ENCODE peak calls at places on chromosomes 12 and 14, in four cellular contexts. C is AG10803, R is HCT116, L is AG09309. Q is an unnamed sample.

GRCh38 chr14:23089498-23090253 is 5.3 kb downstream of the ACIN1 start:
- DNase-seq in C (no peak), L (no peak), R (no peak), Q (no peak)

GRCh38 chr12:54169036-54169435 is 19.7 kb downstream of the SMUG1 start:
- DNase-seq in R (no peak), L (no peak), C (no peak), Q (no peak)

GRCh38 chr14:39419272-39419671 is 13.0 kb downstream of the FBXO33 start:
- DNase-seq in L (no peak), C (peak), R (no peak), Q (no peak)

GRCh38 chr12:84874125-84874824 is 38.3 kb downstream of the SLC6A15 start:
- DNase-seq in L (peak), C (peak), R (peak), Q (peak)

GRCh38 chr12:96047621-96048211 is 12.3 kb upstream of the LTA4H start:
- DNase-seq in L (peak), C (peak), R (peak), Q (peak)

GRCh38 chr14:29085546-29085945 is 319.0 kb downstream of the FOXG1 start:
- DNase-seq in C (peak), L (no peak), R (no peak), Q (no peak)

GRCh38 chr14:105201928-105202513 is 20.9 kb upstream of the NUDT14 start:
- DNase-seq in L (no peak), R (no peak), C (no peak), Q (no peak)

GRCh38 chr12:77999074-77999715 is 168.5 kb downstream of the NAV3 start:
- DNase-seq in C (no peak), L (no peak), R (no peak), Q (no peak)

GRCh38 chr14:22010532-22011242 is 337.1 kb upstream of the OR4E1 start:
- DNase-seq in C (no peak), R (no peak), L (no peak), Q (no peak)

GRCh38 chr14:68476212-68476964 is 316.5 kb downstream of the ZFP36L1 start:
- DNase-seq in R (no peak), C (peak), L (peak), Q (peak)

GRCh38 chr12:332581-333205 is 56.4 kb downstream of the KDM5A start:
- DNase-seq in C (no peak), L (no peak), R (no peak), Q (peak)

GRCh38 chr14:22864979-22865378 is 6.6 kb upstream of the LRP10 start:
- DNase-seq in L (no peak), R (no peak), C (no peak), Q (no peak)

GRCh38 chr12:24066865-24067264 is 117.4 kb upstream of the SOX5 start:
- DNase-seq in R (no peak), C (peak), L (peak), Q (peak)

GRCh38 chr14:24692382-24693352 is 58.7 kb upstream of the GZMB start:
- DNase-seq in R (no peak), C (no peak), L (no peak), Q (no peak)

GRCh38 chr14:81849714-81850113 is 316.1 kb upstream of the SEL1L start:
- DNase-seq in C (no peak), R (no peak), L (no peak), Q (no peak)

GRCh38 chr12:97323154-97323553 is 139.4 kb upstream of the RMST start:
- DNase-seq in R (no peak), L (no peak), C (no peak), Q (no peak)

GRCh38 chr12:77584860-77585259 is 245.8 kb upstream of the NAV3 start:
- DNase-seq in C (no peak), L (no peak), R (no peak), Q (no peak)

DNA sequence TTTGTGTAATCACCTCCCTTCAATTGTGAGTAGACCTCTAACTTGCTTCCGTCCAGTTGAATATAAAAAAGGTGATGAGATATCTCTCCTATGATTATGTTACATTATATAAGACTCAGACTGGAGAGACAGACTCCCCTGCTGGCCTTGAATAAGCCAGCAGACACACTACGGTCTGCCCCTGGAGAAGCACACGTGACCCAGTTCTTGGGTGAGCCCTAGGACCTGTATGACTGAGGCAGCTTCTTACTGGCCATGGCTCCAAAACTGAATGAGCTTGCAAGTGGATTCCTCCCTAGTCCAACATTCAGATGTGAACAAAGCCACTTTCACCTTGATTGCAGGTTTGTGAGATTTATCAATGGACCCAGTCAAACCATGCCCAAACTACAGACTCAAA is 427.9 kb upstream of the DCN start:
- DNase-seq in R (no peak), L (no peak), C (no peak), Q (no peak)
- H3K4me3 ChIP-seq in R (no peak), L (no peak), C (no peak), Q (no peak)

GRCh38 chr12:107309020-107309419 is 215.7 kb upstream of the CRY1 start:
- DNase-seq in R (no peak), L (no peak), C (no peak), Q (no peak)
- H3K4me3 ChIP-seq in R (no peak), L (no peak), C (no peak), Q (no peak)

GRCh38 chr12:98999569-98999968 is 354.5 kb downstream of the APAF1 start:
- DNase-seq in R (no peak), L (no peak), C (peak), Q (no peak)

GRCh38 chr12:98997899-98998298 is 352.8 kb downstream of the APAF1 start:
- DNase-seq in L (no peak), C (no peak), R (no peak), Q (no peak)

DNA sequence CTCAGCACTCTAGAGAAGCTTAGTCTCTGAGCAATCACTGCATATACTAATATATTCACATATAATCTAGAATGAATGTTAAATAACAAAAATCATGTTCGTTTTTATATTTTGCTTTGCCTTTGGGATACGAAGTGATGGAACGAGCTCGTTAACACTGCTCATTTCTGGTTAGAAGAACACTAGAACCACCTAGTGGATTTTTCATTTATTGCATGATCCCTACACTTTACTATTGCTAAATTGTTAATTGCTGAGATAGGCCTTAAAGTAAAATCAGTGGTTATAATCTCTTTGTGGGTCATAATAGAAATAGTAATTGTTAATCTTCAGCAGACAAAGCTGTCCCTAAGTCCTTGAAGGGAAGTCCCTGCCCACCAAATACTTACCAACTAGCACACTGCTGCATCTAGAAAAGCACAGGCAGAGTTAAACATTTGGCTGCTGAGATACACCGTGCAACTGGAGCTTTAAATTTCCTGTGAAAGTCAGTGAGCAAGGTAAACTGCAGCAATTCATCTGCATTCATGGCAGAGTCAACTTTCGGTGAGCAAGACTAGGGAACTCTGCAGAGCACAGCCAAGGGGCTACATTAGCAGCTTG is 353.7 kb downstream of the APAF1 start:
- DNase-seq in L (peak), C (peak), R (peak), Q (peak)
- H3K4me3 ChIP-seq in L (no peak), C (no peak), R (no peak), Q (no peak)

DNA sequence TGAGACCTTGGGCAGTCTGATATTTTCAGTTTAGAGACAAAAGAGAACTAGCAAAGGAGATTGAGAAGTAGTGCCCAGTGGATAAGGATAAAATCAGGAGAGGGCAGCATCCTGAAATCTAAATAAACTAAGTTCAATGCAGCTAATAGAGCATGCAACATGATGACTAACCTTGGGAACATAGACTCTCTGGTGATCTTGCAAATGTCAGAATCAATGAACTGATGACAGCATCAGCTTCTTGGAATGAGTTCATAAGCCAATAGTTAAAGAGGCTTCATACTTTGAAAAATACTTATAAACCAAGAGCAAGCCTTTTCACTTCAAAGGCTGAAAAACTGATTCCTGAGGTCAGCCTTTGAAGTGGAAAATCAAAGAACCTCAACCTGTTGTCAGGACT is 8.2 kb downstream of the TAS2R19 start:
- DNase-seq in C (no peak), L (no peak), R (no peak), Q (peak)
- H3K4me3 ChIP-seq in C (no peak), L (no peak), R (no peak), Q (no peak)

GRCh38 chr12:68612245-68612644 is 1.5 kb downstream of the RAP1B start:
- DNase-seq in L (no peak), C (peak), R (no peak), Q (peak)

GRCh38 chr12:68614105-68614679 is 3.5 kb downstream of the RAP1B start:
- DNase-seq in C (no peak), L (no peak), R (no peak), Q (no peak)

GRCh38 chr12:68613209-68613904 is 2.7 kb downstream of the RAP1B start:
- DNase-seq in C (no peak), R (no peak), L (no peak), Q (no peak)

GRCh38 chr12:68611094-68611818 is 557 bp downstream of the RAP1B start:
- DNase-seq in C (peak), L (no peak), R (no peak), Q (peak)

DNA sequence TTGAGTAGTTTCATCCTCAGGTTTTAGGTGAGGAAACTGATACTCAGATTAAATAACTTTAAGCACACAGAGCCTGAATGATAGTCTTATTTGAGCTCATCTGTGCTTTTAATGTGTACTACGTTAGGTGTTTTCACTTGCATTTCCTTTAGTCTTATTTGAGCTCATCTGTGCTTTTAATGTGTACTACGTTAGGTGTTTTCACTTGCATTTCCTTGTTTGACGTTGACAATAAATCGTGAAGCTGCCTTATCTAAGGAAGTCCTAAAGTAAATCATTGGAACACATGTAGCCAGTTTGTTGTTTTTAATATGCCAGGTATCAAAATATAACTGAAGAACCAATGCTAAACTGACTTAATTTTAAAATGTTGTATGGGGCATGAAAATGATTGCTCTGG is 2.0 kb downstream of the RAP1B start:
- DNase-seq in R (no peak), C (no peak), L (no peak), Q (no peak)
- H3K4me3 ChIP-seq in R (no peak), C (peak), L (peak), Q (peak)

GRCh38 chr14:76768671-76769500 is 7.6 kb downstream of the VASH1 start:
- DNase-seq in R (no peak), C (no peak), L (no peak), Q (no peak)
- H3K4me3 ChIP-seq in R (no peak), C (no peak), L (no peak), Q (no peak)

GRCh38 chr14:90815567-90815816 is 738 bp downstream of the TTC7B start:
- DNase-seq in C (no peak), R (no peak), L (no peak), Q (no peak)
- H3K4me3 ChIP-seq in C (peak), R (peak), L (peak), Q (peak)

DNA sequence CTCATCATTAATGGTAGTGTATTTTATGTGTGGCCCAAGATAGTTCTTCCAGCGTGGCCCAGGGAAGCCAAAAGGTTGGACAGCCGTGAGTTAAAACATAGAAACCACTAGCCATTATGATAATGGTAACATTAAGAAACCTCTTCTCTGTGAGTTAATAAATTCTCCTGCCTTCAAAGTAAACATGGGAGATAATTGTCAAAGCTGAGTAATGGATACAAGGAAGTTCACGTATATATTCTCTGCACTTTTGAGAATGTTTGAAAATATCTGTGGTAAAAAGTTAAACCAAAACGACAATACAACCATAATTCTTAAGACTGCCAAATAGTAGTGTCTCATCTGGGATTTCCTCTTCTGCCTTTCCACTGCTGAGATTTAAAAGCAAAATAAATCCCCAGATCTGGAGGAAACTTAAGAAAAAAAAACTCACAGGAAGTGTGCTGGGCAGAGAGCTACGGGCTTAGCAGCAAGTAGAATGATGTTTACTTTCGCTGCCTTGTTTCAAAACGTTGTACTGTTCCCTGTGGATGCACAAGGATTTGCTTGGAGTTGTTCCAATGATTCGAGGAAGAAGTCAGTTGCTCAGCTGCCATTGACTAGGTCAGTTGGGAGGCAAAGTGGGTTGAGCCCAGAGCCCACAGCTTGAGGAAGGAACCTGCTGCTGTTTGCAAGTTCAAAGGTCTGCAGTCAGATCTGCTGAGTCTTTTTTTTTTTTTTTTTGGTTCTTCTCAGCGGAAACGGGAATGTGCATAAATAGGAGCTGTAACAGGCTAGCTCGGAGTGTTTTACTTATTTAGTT is 1.7 kb downstream of the TPCN1 start:
- DNase-seq in C (peak), L (peak), R (no peak), Q (peak)
- H3K4me3 ChIP-seq in C (peak), L (peak), R (peak), Q (peak)

DNA sequence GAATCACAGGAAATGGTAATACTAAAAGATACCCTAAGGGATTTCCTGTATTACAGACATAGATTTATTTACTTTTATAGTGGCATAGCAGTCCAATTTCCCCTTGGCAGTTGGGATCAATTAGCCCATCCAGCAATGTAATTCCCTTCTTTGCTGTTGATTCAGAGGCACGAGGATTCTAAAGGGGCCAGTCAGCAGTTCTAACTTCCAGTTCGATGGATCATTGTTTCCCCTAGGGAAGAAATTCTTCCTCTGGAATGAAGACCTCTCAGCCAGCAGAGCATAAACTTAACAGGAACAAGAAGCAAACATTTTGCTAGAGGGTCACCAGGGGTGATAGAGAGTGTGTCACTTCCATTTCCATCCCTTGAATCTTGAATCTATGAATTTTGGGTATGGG is 395.7 kb upstream of the NOVA1 start:
- DNase-seq in R (no peak), C (no peak), L (no peak), Q (no peak)
- H3K4me3 ChIP-seq in R (no peak), C (no peak), L (no peak), Q (no peak)

Q was measured in astrocyte.